ENCODE peak calls at places on chromosomes 13 and 19, in nine cellular contexts. One of them, this sample, is unnamed.

GRCh38 chr13:88014527-88014926 is 343.4 kb downstream of the SLITRK5 start:
- DNase-seq in heart left ventricle: no peak
- DNase-seq in A549: no peak
- DNase-seq in RWPE1: no peak
- DNase-seq in mesendoderm: no peak
- DNase-seq in right lobe of liver: no peak
- DNase-seq in CD8-positive, alpha-beta T cell: no peak
- DNase-seq in breast epithelium: no peak
- DNase-seq in endodermal cell: no peak
- DNase-seq in this sample: no peak

GRCh38 chr13:51895906-51896888 is 34.4 kb downstream of the CCDC70 start:
- DNase-seq in heart left ventricle: peak; percentile 40
- DNase-seq in mesendoderm: peak; percentile 74
- DNase-seq in RWPE1: peak; percentile 52
- DNase-seq in right lobe of liver: no peak
- DNase-seq in A549: peak; percentile 47
- DNase-seq in CD8-positive, alpha-beta T cell: peak; percentile 48
- DNase-seq in breast epithelium: no peak
- DNase-seq in endodermal cell: peak; percentile 90
- DNase-seq in this sample: peak; percentile 26

GRCh38 chr19:2511991-2512390 is 36.1 kb downstream of the GADD45B start:
- DNase-seq in endodermal cell: no peak
- DNase-seq in mesendoderm: no peak
- DNase-seq in heart left ventricle: no peak
- DNase-seq in RWPE1: no peak
- DNase-seq in right lobe of liver: no peak
- DNase-seq in breast epithelium: no peak
- DNase-seq in A549: no peak
- DNase-seq in CD8-positive, alpha-beta T cell: no peak
- DNase-seq in this sample: no peak

GRCh38 chr19:335072-335471 is 9.5 kb downstream of the MIER2 start:
- DNase-seq in endodermal cell: no peak
- DNase-seq in right lobe of liver: no peak
- DNase-seq in RWPE1: no peak
- DNase-seq in CD8-positive, alpha-beta T cell: no peak
- DNase-seq in breast epithelium: no peak
- DNase-seq in mesendoderm: no peak
- DNase-seq in A549: no peak
- DNase-seq in heart left ventricle: no peak
- DNase-seq in this sample: no peak

GRCh38 chr13:44715287-44716224 is 139.4 kb upstream of the TSC22D1 start:
- DNase-seq in breast epithelium: no peak
- DNase-seq in endodermal cell: no peak
- DNase-seq in mesendoderm: no peak
- DNase-seq in A549: no peak
- DNase-seq in right lobe of liver: no peak
- DNase-seq in heart left ventricle: no peak
- DNase-seq in CD8-positive, alpha-beta T cell: no peak
- DNase-seq in RWPE1: no peak
- DNase-seq in this sample: no peak

GRCh38 chr19:6717441-6717971 is 2.9 kb downstream of the C3 start:
- DNase-seq in heart left ventricle: no peak
- DNase-seq in RWPE1: no peak
- DNase-seq in A549: peak; percentile 47
- DNase-seq in right lobe of liver: no peak
- DNase-seq in mesendoderm: peak; percentile 66
- DNase-seq in CD8-positive, alpha-beta T cell: no peak
- DNase-seq in breast epithelium: no peak
- DNase-seq in endodermal cell: no peak
- DNase-seq in this sample: no peak

GRCh38 chr19:1210227-1210538 is 4.6 kb downstream of the STK11 start:
- DNase-seq in breast epithelium: no peak
- DNase-seq in right lobe of liver: no peak
- DNase-seq in RWPE1: no peak
- DNase-seq in heart left ventricle: no peak
- DNase-seq in mesendoderm: no peak
- DNase-seq in endodermal cell: no peak
- DNase-seq in A549: no peak
- DNase-seq in CD8-positive, alpha-beta T cell: no peak
- DNase-seq in this sample: no peak

GRCh38 chr13:107209811-107210210 is 641.9 kb upstream of the ARGLU1 start:
- DNase-seq in RWPE1: no peak
- DNase-seq in CD8-positive, alpha-beta T cell: no peak
- DNase-seq in A549: no peak
- DNase-seq in heart left ventricle: no peak
- DNase-seq in endodermal cell: no peak
- DNase-seq in breast epithelium: no peak
- DNase-seq in right lobe of liver: no peak
- DNase-seq in mesendoderm: no peak
- DNase-seq in this sample: no peak

GRCh38 chr19:36222503-36222902 is 7.6 kb downstream of the ZNF146 start:
- DNase-seq in A549: no peak
- DNase-seq in endodermal cell: no peak
- DNase-seq in breast epithelium: no peak
- DNase-seq in RWPE1: no peak
- DNase-seq in right lobe of liver: no peak
- DNase-seq in mesendoderm: no peak
- DNase-seq in CD8-positive, alpha-beta T cell: no peak
- DNase-seq in heart left ventricle: no peak
- DNase-seq in this sample: no peak

GRCh38 chr19:38006361-38007045 is 99.5 kb downstream of the SIPA1L3 start:
- DNase-seq in CD8-positive, alpha-beta T cell: no peak
- DNase-seq in RWPE1: no peak
- DNase-seq in A549: no peak
- DNase-seq in breast epithelium: no peak
- DNase-seq in mesendoderm: no peak
- DNase-seq in heart left ventricle: no peak
- DNase-seq in right lobe of liver: no peak
- DNase-seq in endodermal cell: no peak
- DNase-seq in this sample: no peak

GRCh38 chr13:26254583-26255102 is 714 bp downstream of the CDK8 start:
- DNase-seq in mesendoderm: peak; percentile 71
- DNase-seq in CD8-positive, alpha-beta T cell: peak; percentile 70
- DNase-seq in endodermal cell: peak; percentile 83
- DNase-seq in right lobe of liver: peak; percentile 80
- DNase-seq in A549: peak; percentile 33
- DNase-seq in breast epithelium: peak; percentile 59
- DNase-seq in RWPE1: peak; percentile 36
- DNase-seq in heart left ventricle: peak; percentile 59
- DNase-seq in this sample: no peak

GRCh38 chr19:40139533-40140287 is 49.0 kb upstream of the ZNF780A start:
- DNase-seq in right lobe of liver: no peak
- DNase-seq in mesendoderm: peak; percentile 44
- DNase-seq in CD8-positive, alpha-beta T cell: no peak
- DNase-seq in RWPE1: peak; percentile 41
- DNase-seq in breast epithelium: no peak
- DNase-seq in endodermal cell: no peak
- DNase-seq in heart left ventricle: no peak
- DNase-seq in A549: peak; percentile 77
- DNase-seq in this sample: peak; percentile 31

GRCh38 chr19:11027381-11027780 is 61.9 kb upstream of the LDLR start:
- DNase-seq in right lobe of liver: no peak
- DNase-seq in mesendoderm: no peak
- DNase-seq in breast epithelium: no peak
- DNase-seq in CD8-positive, alpha-beta T cell: no peak
- DNase-seq in RWPE1: no peak
- DNase-seq in A549: no peak
- DNase-seq in endodermal cell: peak; percentile 38
- DNase-seq in heart left ventricle: no peak
- DNase-seq in this sample: no peak

GRCh38 chr19:39502640-39503417 is 4.1 kb downstream of the DLL3 start:
- DNase-seq in mesendoderm: peak; percentile 88
- DNase-seq in breast epithelium: no peak
- DNase-seq in RWPE1: peak; percentile 57
- DNase-seq in right lobe of liver: peak; percentile 69
- DNase-seq in A549: peak; percentile 94
- DNase-seq in CD8-positive, alpha-beta T cell: peak; percentile 81
- DNase-seq in heart left ventricle: peak; percentile 43
- DNase-seq in endodermal cell: peak; percentile 92
- DNase-seq in this sample: peak; percentile 59

GRCh38 chr13:33152389-33152788 is 133.2 kb downstream of the STARD13 start:
- DNase-seq in endodermal cell: no peak
- DNase-seq in right lobe of liver: no peak
- DNase-seq in RWPE1: no peak
- DNase-seq in A549: no peak
- DNase-seq in CD8-positive, alpha-beta T cell: no peak
- DNase-seq in breast epithelium: no peak
- DNase-seq in heart left ventricle: no peak
- DNase-seq in mesendoderm: no peak
- DNase-seq in this sample: no peak

GRCh38 chr13:108957369-108958012 is 328.1 kb downstream of the MYO16 start:
- DNase-seq in CD8-positive, alpha-beta T cell: no peak
- DNase-seq in endodermal cell: no peak
- DNase-seq in mesendoderm: peak; percentile 60
- DNase-seq in RWPE1: peak; percentile 73
- DNase-seq in heart left ventricle: no peak
- DNase-seq in A549: peak; percentile 48
- DNase-seq in right lobe of liver: no peak
- DNase-seq in breast epithelium: no peak
- DNase-seq in this sample: no peak

GRCh38 chr19:34452671-34453253 is 24.6 kb downstream of the UBA2 start:
- DNase-seq in breast epithelium: no peak
- DNase-seq in mesendoderm: no peak
- DNase-seq in RWPE1: no peak
- DNase-seq in CD8-positive, alpha-beta T cell: no peak
- DNase-seq in right lobe of liver: no peak
- DNase-seq in heart left ventricle: no peak
- DNase-seq in endodermal cell: no peak
- DNase-seq in A549: no peak
- DNase-seq in this sample: no peak

GRCh38 chr19:32916969-32917611 is 47.5 kb upstream of the SLC7A9 start:
- DNase-seq in right lobe of liver: no peak
- DNase-seq in A549: no peak
- DNase-seq in RWPE1: no peak
- DNase-seq in mesendoderm: peak; percentile 17
- DNase-seq in endodermal cell: no peak
- DNase-seq in CD8-positive, alpha-beta T cell: no peak
- DNase-seq in breast epithelium: no peak
- DNase-seq in heart left ventricle: no peak
- DNase-seq in this sample: no peak

GRCh38 chr13:110266983-110267382 is 40.0 kb downstream of the COL4A1 start:
- DNase-seq in heart left ventricle: peak; percentile 21
- DNase-seq in RWPE1: no peak
- DNase-seq in endodermal cell: peak; percentile 69
- DNase-seq in mesendoderm: peak; percentile 64
- DNase-seq in breast epithelium: no peak
- DNase-seq in right lobe of liver: no peak
- DNase-seq in CD8-positive, alpha-beta T cell: no peak
- DNase-seq in A549: no peak
- DNase-seq in this sample: peak; percentile 58
- H3K27ac ChIP-seq in heart left ventricle: no peak overlapping the region
- H3K27ac ChIP-seq in RWPE1: no peak overlapping the region
- H3K27ac ChIP-seq in endodermal cell: no peak overlapping the region
- H3K27ac ChIP-seq in mesendoderm: no peak overlapping the region
- H3K27ac ChIP-seq in breast epithelium: no peak overlapping the region
- H3K27ac ChIP-seq in right lobe of liver: no peak overlapping the region
- H3K27ac ChIP-seq in CD8-positive, alpha-beta T cell: no peak overlapping the region
- H3K27ac ChIP-seq in A549: no peak overlapping the region
- H3K27ac ChIP-seq in this sample: peak overlapping the region; percentile 5

GRCh38 chr13:48252176-48252575 is 19.2 kb downstream of the ITM2B start:
- DNase-seq in mesendoderm: no peak
- DNase-seq in RWPE1: no peak
- DNase-seq in right lobe of liver: no peak
- DNase-seq in CD8-positive, alpha-beta T cell: no peak
- DNase-seq in breast epithelium: no peak
- DNase-seq in endodermal cell: no peak
- DNase-seq in A549: no peak
- DNase-seq in heart left ventricle: no peak
- DNase-seq in this sample: no peak
- H3K27ac ChIP-seq in mesendoderm: no peak overlapping the region
- H3K27ac ChIP-seq in RWPE1: no peak overlapping the region
- H3K27ac ChIP-seq in right lobe of liver: no peak overlapping the region
- H3K27ac ChIP-seq in CD8-positive, alpha-beta T cell: no peak overlapping the region
- H3K27ac ChIP-seq in breast epithelium: peak overlapping the region; percentile 46
- H3K27ac ChIP-seq in endodermal cell: no peak overlapping the region
- H3K27ac ChIP-seq in A549: no peak overlapping the region
- H3K27ac ChIP-seq in heart left ventricle: no peak overlapping the region
- H3K27ac ChIP-seq in this sample: no peak overlapping the region

GRCh38 chr13:21020581-21020980 is 40.8 kb downstream of the LATS2 start:
- DNase-seq in breast epithelium: no peak
- DNase-seq in A549: no peak
- DNase-seq in right lobe of liver: peak; percentile 9
- DNase-seq in mesendoderm: no peak
- DNase-seq in endodermal cell: peak; percentile 28
- DNase-seq in RWPE1: no peak
- DNase-seq in heart left ventricle: no peak
- DNase-seq in CD8-positive, alpha-beta T cell: no peak
- DNase-seq in this sample: no peak

GRCh38 chr13:21025539-21025938 is 35.8 kb downstream of the LATS2 start:
- DNase-seq in CD8-positive, alpha-beta T cell: no peak
- DNase-seq in endodermal cell: peak; percentile 23
- DNase-seq in mesendoderm: no peak
- DNase-seq in A549: no peak
- DNase-seq in heart left ventricle: no peak
- DNase-seq in breast epithelium: no peak
- DNase-seq in RWPE1: no peak
- DNase-seq in right lobe of liver: peak; percentile 7
- DNase-seq in this sample: no peak

GRCh38 chr13:21020176-21020575 is 41.2 kb downstream of the LATS2 start:
- DNase-seq in RWPE1: no peak
- DNase-seq in heart left ventricle: no peak
- DNase-seq in CD8-positive, alpha-beta T cell: no peak
- DNase-seq in breast epithelium: no peak
- DNase-seq in A549: no peak
- DNase-seq in right lobe of liver: no peak
- DNase-seq in mesendoderm: no peak
- DNase-seq in endodermal cell: peak; percentile 10
- DNase-seq in this sample: no peak

GRCh38 chr13:21022694-21023325 is 38.6 kb downstream of the LATS2 start:
- DNase-seq in endodermal cell: peak; percentile 55
- DNase-seq in mesendoderm: no peak
- DNase-seq in right lobe of liver: peak; percentile 21
- DNase-seq in A549: no peak
- DNase-seq in CD8-positive, alpha-beta T cell: no peak
- DNase-seq in breast epithelium: no peak
- DNase-seq in heart left ventricle: no peak
- DNase-seq in RWPE1: no peak
- DNase-seq in this sample: no peak

GRCh38 chr13:21022056-21022693 is 39.2 kb downstream of the LATS2 start:
- DNase-seq in endodermal cell: no peak
- DNase-seq in mesendoderm: no peak
- DNase-seq in right lobe of liver: peak; percentile 67
- DNase-seq in breast epithelium: no peak
- DNase-seq in CD8-positive, alpha-beta T cell: no peak
- DNase-seq in A549: no peak
- DNase-seq in heart left ventricle: no peak
- DNase-seq in RWPE1: no peak
- DNase-seq in this sample: no peak
- H3K27ac ChIP-seq in endodermal cell: no peak overlapping the region
- H3K27ac ChIP-seq in mesendoderm: no peak overlapping the region
- H3K27ac ChIP-seq in right lobe of liver: peak overlapping the region; percentile 30
- H3K27ac ChIP-seq in breast epithelium: no peak overlapping the region
- H3K27ac ChIP-seq in CD8-positive, alpha-beta T cell: no peak overlapping the region
- H3K27ac ChIP-seq in A549: no peak overlapping the region
- H3K27ac ChIP-seq in heart left ventricle: no peak overlapping the region
- H3K27ac ChIP-seq in RWPE1: no peak overlapping the region
- H3K27ac ChIP-seq in this sample: no peak overlapping the region

DNA sequence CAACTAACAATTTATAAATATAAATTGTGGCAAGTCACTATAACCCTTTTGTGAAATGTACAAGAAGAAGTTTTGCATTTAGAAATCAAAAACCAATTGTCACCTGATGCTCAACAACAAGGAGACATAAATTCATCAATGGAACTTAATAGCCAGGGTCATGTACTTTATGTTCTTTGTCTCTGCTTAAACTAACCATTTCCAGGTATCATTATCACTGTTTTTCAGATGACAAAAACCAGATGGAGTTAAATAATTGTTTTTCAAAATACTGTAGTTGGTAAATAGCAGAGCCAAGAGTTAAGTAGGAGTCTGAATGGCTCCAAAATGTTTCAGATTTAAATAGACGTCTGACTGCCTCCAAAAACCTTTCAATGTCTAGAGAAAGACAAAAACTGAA is 72.3 kb upstream of the MAB21L1 start:
- DNase-seq in RWPE1: no peak
- DNase-seq in endodermal cell: no peak
- DNase-seq in mesendoderm: no peak
- DNase-seq in A549: no peak
- DNase-seq in CD8-positive, alpha-beta T cell: no peak
- DNase-seq in right lobe of liver: no peak
- DNase-seq in heart left ventricle: no peak
- DNase-seq in breast epithelium: no peak
- DNase-seq in this sample: no peak
- H3K27ac ChIP-seq in RWPE1: no peak overlapping the region
- H3K27ac ChIP-seq in endodermal cell: no peak overlapping the region
- H3K27ac ChIP-seq in mesendoderm: no peak overlapping the region
- H3K27ac ChIP-seq in A549: no peak overlapping the region
- H3K27ac ChIP-seq in CD8-positive, alpha-beta T cell: no peak overlapping the region
- H3K27ac ChIP-seq in right lobe of liver: no peak overlapping the region
- H3K27ac ChIP-seq in heart left ventricle: no peak overlapping the region
- H3K27ac ChIP-seq in breast epithelium: no peak overlapping the region
- H3K27ac ChIP-seq in this sample: no peak overlapping the region